ENCODE peak calls at places on chromosomes 16 and 17, in eight cellular contexts. S is GM13977, P is fibroblast of the aortic adventitia, C is BE2C, R is mammary epithelial cell, X is GM12865, F is Peyer's patch, L is left ventricle myocardium inferior. O is an unnamed sample.

GRCh38 chr17:39175695-39176093 is 9.7 kb upstream of the ARL5C start:
- DNase-seq in C (no peak), X (no peak), S (no peak), R (no peak), F (no peak), L (no peak), P (no peak), O (no peak)

GRCh38 chr16:67561501-67561823 is 864 bp upstream of the CTCF start:
- DNase-seq in X (no peak), L (no peak), F (peak), C (no peak), R (no peak), P (no peak), S (no peak), O (no peak)

GRCh38 chr17:42224651-42225050 is 30.4 kb upstream of the GHDC start:
- DNase-seq in F (peak), L (no peak), R (no peak), C (no peak), X (no peak), P (no peak), S (no peak), O (no peak)

GRCh38 chr17:28597606-28598383 is 1.0 kb downstream of the SPAG5 start:
- DNase-seq in L (no peak), X (no peak), C (no peak), F (no peak), P (no peak), S (no peak), R (peak), O (no peak)

GRCh38 chr16:1537763-1538289 is 4.4 kb downstream of the TMEM204 start:
- DNase-seq in R (no peak), L (peak), C (peak), F (no peak), P (no peak), X (no peak), S (no peak), O (no peak)

GRCh38 chr17:78868391-78868790 is 27.8 kb upstream of the USP36 start:
- DNase-seq in F (no peak), X (no peak), C (no peak), P (peak), R (no peak), L (no peak), S (no peak), O (no peak)

GRCh38 chr16:66906916-66907836 is 11.5 kb downstream of the CDH16 start:
- DNase-seq in R (no peak), C (no peak), S (no peak), L (no peak), X (no peak), F (no peak), P (no peak), O (no peak)

GRCh38 chr17:40068584-40068916 is 5.8 kb downstream of the THRA start:
- DNase-seq in L (no peak), P (no peak), S (no peak), F (no peak), C (no peak), X (no peak), R (no peak), O (no peak)

GRCh38 chr16:64589836-64590235 is 532.0 kb downstream of the CDH11 start:
- DNase-seq in P (peak), X (no peak), S (no peak), L (no peak), F (no peak), R (no peak), C (no peak), O (no peak)

GRCh38 chr16:82197540-82198240 is 27.7 kb upstream of the MPHOSPH6 start:
- DNase-seq in R (peak), P (no peak), C (no peak), F (no peak), X (no peak), S (no peak), L (no peak), O (no peak)

GRCh38 chr16:49564577-49565224 is 191.1 kb downstream of the C16orf78 start:
- DNase-seq in R (no peak), X (no peak), S (no peak), F (no peak), L (no peak), P (no peak), C (no peak), O (no peak)

GRCh38 chr16:57389087-57389468 is 15.5 kb upstream of the CCL17 start:
- DNase-seq in X (no peak), P (no peak), C (no peak), L (no peak), S (no peak), F (no peak), R (no peak), O (no peak)

GRCh38 chr16:84633622-84634021 is 14.7 kb upstream of the KLHL36 start:
- DNase-seq in C (no peak), F (peak), X (no peak), S (no peak), R (no peak), L (peak), P (peak), O (no peak)

GRCh38 chr17:82536220-82537201 is 17.0 kb downstream of the FOXK2 start:
- DNase-seq in P (peak), F (no peak), C (peak), R (peak), S (no peak), X (peak), L (peak), O (no peak)

GRCh38 chr16:17777461-17777863 is 306.7 kb upstream of the XYLT1 start:
- DNase-seq in R (peak), C (no peak), F (no peak), P (peak), L (no peak), X (no peak), S (no peak), O (no peak)

GRCh38 chr17:51540151-51540550 is 279.8 kb downstream of the UTP18 start:
- DNase-seq in L (no peak), P (no peak), S (no peak), R (no peak), F (no peak), X (no peak), C (no peak), O (no peak)

GRCh38 chr16:14389359-14389758 is 240.7 kb downstream of the PARN start:
- DNase-seq in P (no peak), C (no peak), L (no peak), F (no peak), S (no peak), X (no peak), R (peak), O (no peak)

GRCh38 chr16:14388243-14388642 is 241.8 kb downstream of the PARN start:
- DNase-seq in X (no peak), F (no peak), R (no peak), C (no peak), S (no peak), P (no peak), L (no peak), O (no peak)

GRCh38 chr16:14384745-14385144 is 245.3 kb downstream of the PARN start:
- DNase-seq in R (no peak), L (no peak), F (no peak), C (no peak), X (no peak), S (no peak), P (no peak), O (no peak)

DNA sequence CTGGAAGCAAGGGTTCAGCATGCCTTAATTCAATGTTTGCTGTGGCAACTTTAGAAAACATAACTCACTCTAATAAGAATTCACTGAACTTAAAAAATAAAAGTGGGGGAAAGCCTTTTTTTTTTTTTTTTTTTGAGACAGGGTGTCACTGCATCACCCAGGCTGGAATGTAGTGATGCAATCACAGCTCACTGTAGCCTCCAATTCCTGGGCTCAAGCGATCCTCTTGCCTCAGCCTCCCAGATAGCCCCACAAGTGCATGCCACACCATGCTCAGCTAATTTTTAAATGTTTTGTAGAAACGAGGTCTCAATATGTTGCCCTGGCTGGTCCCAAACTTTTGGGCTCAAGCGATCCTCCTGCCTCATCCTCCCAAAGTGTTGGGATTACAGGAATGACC is 243.9 kb downstream of the PARN start:
- DNase-seq in C (no peak), F (no peak), R (no peak), L (no peak), P (no peak), X (no peak), S (no peak), O (no peak)
- TF ChIP-seq CTCF in C (no peak), F (no peak), R (no peak), L (no peak), P (no peak), X (no peak), S (no peak), O (no peak)

GRCh38 chr17:70808596-70808995 is 639.3 kb downstream of the KCNJ2 start:
- DNase-seq in R (peak), C (peak), L (no peak), X (peak), S (peak), F (no peak), P (no peak), O (no peak)
- TF ChIP-seq CTCF in R (peak), C (peak), L (no peak), X (no peak), S (peak), F (peak), P (no peak), O (no peak)

DNA sequence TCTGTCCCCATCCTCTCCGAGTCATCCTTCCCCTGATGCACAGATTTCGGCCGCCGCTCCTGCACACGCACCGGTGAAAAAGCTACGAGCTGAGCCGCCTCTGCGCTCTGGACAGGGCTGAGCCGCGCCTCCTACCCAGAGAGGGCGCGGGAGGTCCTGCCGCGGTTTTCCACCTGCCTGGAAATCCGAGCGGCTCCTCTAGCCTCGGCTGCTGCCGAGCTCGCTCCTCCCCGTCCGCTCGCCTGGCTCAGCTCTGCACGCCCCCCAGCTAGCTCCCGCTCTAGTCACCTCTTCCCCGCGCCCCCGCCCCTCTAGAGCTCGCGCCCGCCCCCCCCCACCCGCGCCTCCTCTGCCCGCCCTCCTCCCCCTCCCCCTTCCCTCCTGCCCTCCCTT is 198 bp upstream of the SHISA9 start:
- DNase-seq in C (no peak), F (no peak), P (no peak), L (no peak), R (peak), X (no peak), S (no peak), O (no peak)
- TF ChIP-seq CTCF in C (no peak), F (no peak), P (no peak), L (no peak), R (no peak), X (no peak), S (no peak), O (no peak)

GRCh38 chr17:4811471-4811870 is 4.5 kb downstream of the PLD2 start:
- DNase-seq in C (no peak), R (no peak), F (no peak), X (no peak), L (no peak), S (no peak), P (no peak), O (no peak)

GRCh38 chr17:4816826-4817225 is 9.9 kb downstream of the PLD2 start:
- DNase-seq in C (no peak), R (no peak), L (no peak), P (no peak), F (no peak), X (no peak), S (no peak), O (no peak)

GRCh38 chr17:4812690-4813089 is 5.7 kb downstream of the PLD2 start:
- DNase-seq in F (no peak), R (no peak), X (no peak), C (no peak), P (no peak), L (no peak), S (no peak), O (no peak)

GRCh38 chr17:4818276-4818675 is 11.3 kb downstream of the PLD2 start:
- DNase-seq in X (no peak), C (no peak), F (no peak), R (no peak), L (no peak), S (no peak), P (no peak), O (no peak)

GRCh38 chr17:4815043-4815675 is 8.2 kb downstream of the PLD2 start:
- DNase-seq in P (no peak), X (no peak), C (no peak), S (no peak), L (no peak), R (no peak), F (no peak), O (no peak)
- TF ChIP-seq CTCF in P (peak), X (peak), C (peak), S (no peak), L (no peak), R (peak), F (no peak), O (no peak)

O was measured in GM10248.